ENCODE peak calls at places on chromosome 3, in six cellular contexts. X is D721Med, P is mesenchymal stem cell, E is H9, Q is sciatic nerve, H is anterior cingulate cortex. S is an unnamed sample.
A peak's percentile ranks its signal among the peaks of the same experiment; 100 is the strongest.

GRCh38 chr3:51311055-51311454 is 74.0 kb upstream of the MANF start:
- DNase-seq in X (no peak), P (peak; percentile 37), E (no peak), Q (no peak), H (no peak), S (peak; percentile 43)

GRCh38 chr3:146037697-146038096 is 123.3 kb downstream of the PLOD2 start:
- DNase-seq in X (no peak), P (no peak), E (no peak), Q (no peak), H (no peak), S (peak; percentile 47)

GRCh38 chr3:105758451-105758850 is 110.4 kb downstream of the CBLB start:
- DNase-seq in X (no peak), P (no peak), E (no peak), Q (no peak), H (no peak), S (peak; percentile 19)

GRCh38 chr3:189188466-189188865 is 16.7 kb downstream of the TPRG1 start:
- DNase-seq in X (no peak), P (no peak), E (no peak), Q (no peak), H (no peak), S (peak; percentile 28)

GRCh38 chr3:153247331-153248311 is 85.6 kb downstream of the RAP2B start:
- DNase-seq in X (no peak), P (peak; percentile 33), E (no peak), Q (no peak), H (no peak), S (no peak)

GRCh38 chr3:15476378-15476777 is 45.1 kb downstream of the COLQ start:
- DNase-seq in X (no peak), P (no peak), E (no peak), Q (no peak), H (no peak), S (no peak)

GRCh38 chr3:111723293-111723963 is 128.3 kb upstream of the ZBED2 start:
- DNase-seq in X (no peak), P (peak; percentile 51), E (no peak), Q (no peak), H (no peak), S (no peak)

GRCh38 chr3:107911337-107912000 is 179.4 kb downstream of the CD47 start:
- DNase-seq in X (no peak), P (no peak), E (no peak), Q (no peak), H (no peak), S (peak; percentile 57)

GRCh38 chr3:167978071-167978470 is 117.7 kb downstream of the GOLIM4 start:
- DNase-seq in X (no peak), P (no peak), E (no peak), Q (no peak), H (no peak), S (peak; percentile 13)

GRCh38 chr3:180180795-180181194 is 144.1 kb upstream of the PEX5L start:
- DNase-seq in X (no peak), P (no peak), E (no peak), Q (no peak), H (no peak), S (peak; percentile 62)

GRCh38 chr3:193190387-193190786 is 50.6 kb upstream of the PLAAT1 start:
- DNase-seq in X (no peak), P (peak; percentile 10), E (peak; percentile 79), Q (no peak), H (no peak), S (peak; percentile 64)

GRCh38 chr3:151002582-151002981 is 30.1 kb upstream of the CLRN1 start:
- DNase-seq in X (no peak), P (no peak), E (no peak), Q (no peak), H (no peak), S (no peak)

GRCh38 chr3:135623558-135623957 is 342.0 kb upstream of the PPP2R3A start:
- DNase-seq in X (no peak), P (no peak), E (no peak), Q (no peak), H (no peak), S (no peak)

GRCh38 chr3:111538687-111539086 is 3.3 kb upstream of the CD96 start:
- DNase-seq in X (no peak), P (peak; percentile 89), E (no peak), Q (no peak), H (no peak), S (peak; percentile 24)

GRCh38 chr3:59212128-59212764 is 162.4 kb upstream of the CFAP20DC start:
- DNase-seq in X (no peak), P (peak; percentile 63), E (no peak), Q (no peak), H (no peak), S (peak; percentile 64)

GRCh38 chr3:22296641-22297040 is 545.6 kb upstream of the ZNF385D start:
- DNase-seq in X (no peak), P (peak; percentile 9), E (no peak), Q (no peak), H (no peak), S (peak; percentile 7)

GRCh38 chr3:139654637-139655365 is 23.0 kb downstream of the NMNAT3 start:
- DNase-seq in X (no peak), P (no peak), E (no peak), Q (no peak), H (no peak), S (peak; percentile 71)

GRCh38 chr3:121592856-121593702 is at the start of gene FBXO40:
- DNase-seq in X (no peak), P (no peak), E (peak; percentile 98), Q (no peak), H (peak; percentile 10), S (peak; percentile 63)

GRCh38 chr3:112894258-112894657 is 47.6 kb upstream of the CD200R1L start:
- DNase-seq in X (no peak), P (peak; percentile 9), E (peak; percentile 87), Q (no peak), H (no peak), S (peak; percentile 67)

GRCh38 chr3:163838769-163839168 is 1239.5 kb downstream of the SI start:
- DNase-seq in X (no peak), P (no peak), E (peak; percentile 39), Q (no peak), H (no peak), S (no peak)

GRCh38 chr3:164940737-164941136 is 137.6 kb downstream of the SI start:
- DNase-seq in X (no peak), P (no peak), E (no peak), Q (no peak), H (no peak), S (peak; percentile 53)

GRCh38 chr3:49093853-49094767 is at the start of gene QRICH1:
- DNase-seq in X (peak; percentile 58), P (peak; percentile 99), E (peak; percentile 97), Q (peak; percentile 99), H (peak; percentile 97), S (peak; percentile 98)

GRCh38 chr3:189629803-189630455 is 1.3 kb upstream of the TP63 start:
- DNase-seq in X (no peak), P (no peak), E (no peak), Q (peak; percentile 71), H (no peak), S (no peak)

S was measured in epithelial cell of esophagus.